ENCODE peak calls at places on chromosomes 16 and 17, in four cellular contexts. K is GM23248, Y is HCT116, E is cardiac muscle cell. W is an unnamed sample.

GRCh38 chr16:10601444-10602401 is 21.3 kb upstream of the EMP2 start:
- DNase-seq in Y (no peak), K (no peak), E (no peak), W (no peak)

GRCh38 chr16:67483731-67484525 is 581 bp upstream of the AGRP start:
- DNase-seq in K (no peak), Y (no peak), E (no peak), W (no peak)

GRCh38 chr16:89507219-89507833 is 877 bp upstream of the SPG7 start:
- DNase-seq in Y (no peak), E (no peak), K (peak; percentile 78), W (no peak)

GRCh38 chr17:72219136-72219823 is 98.5 kb downstream of the SOX9 start:
- DNase-seq in K (peak; percentile 17), Y (no peak), E (peak; percentile 21), W (no peak)

GRCh38 chr17:50872710-50873424 is 6.7 kb upstream of the TOB1 start:
- DNase-seq in E (peak; percentile 71), K (peak; percentile 85), Y (no peak), W (no peak)

GRCh38 chr16:56269276-56269675 is 78.0 kb downstream of the GNAO1 start:
- DNase-seq in Y (no peak), K (no peak), E (no peak), W (no peak)

GRCh38 chr16:280005-280421 is 378 bp upstream of the ARHGDIG start:
- DNase-seq in E (no peak), Y (no peak), K (no peak), W (no peak)

GRCh38 chr16:28292731-28293588 is 635 bp downstream of the SBK1 start:
- DNase-seq in Y (no peak), K (no peak), E (no peak), W (no peak)

GRCh38 chr16:70725912-70726828 is 40.3 kb upstream of the MTSS2 start:
- DNase-seq in Y (no peak), E (peak; percentile 59), K (no peak), W (no peak)

GRCh38 chr16:30535777-30536190 is 1.1 kb upstream of the ZNF747 start:
- DNase-seq in K (peak; percentile 86), Y (peak; percentile 31), E (peak; percentile 83), W (no peak)

GRCh38 chr17:83084621-83085056 is 5.2 kb downstream of the METRNL start:
- DNase-seq in K (peak; percentile 40), Y (no peak), E (no peak), W (no peak)

GRCh38 chr17:44044092-44044491 is 22.4 kb downstream of the LSM12 start:
- DNase-seq in Y (no peak), K (peak; percentile 85), E (peak; percentile 50), W (no peak)

GRCh38 chr17:82962163-82962720 is 117.2 kb upstream of the METRNL start:
- DNase-seq in Y (no peak), K (peak; percentile 74), E (peak; percentile 9), W (no peak)

GRCh38 chr17:41592601-41593305 is 6.1 kb upstream of the KRT14 start:
- DNase-seq in Y (no peak), K (no peak), E (no peak), W (no peak)

GRCh38 chr16:75287708-75288107 is 36.3 kb upstream of the BCAR1 start:
- DNase-seq in Y (no peak), K (no peak), E (no peak), W (no peak)

GRCh38 chr17:42201155-42201772 is 7.0 kb upstream of the GHDC start:
- DNase-seq in K (no peak), E (peak; percentile 21), Y (no peak), W (no peak)

GRCh38 chr16:46986896-46987295 is 13.4 kb upstream of the DNAJA2 start:
- DNase-seq in Y (no peak), K (no peak), E (no peak), W (no peak)

GRCh38 chr17:74777884-74778490 is 1.8 kb upstream of the NAT9 start:
- DNase-seq in E (peak; percentile 22), Y (no peak), K (no peak), W (no peak)

GRCh38 chr17:71405101-71405500 is 715.7 kb upstream of the SOX9 start:
- DNase-seq in K (no peak), E (no peak), Y (no peak), W (peak; percentile 94)

GRCh38 chr16:56995136-56995805 is 5.9 kb downstream of the NLRC5 start:
- DNase-seq in Y (no peak), K (no peak), E (no peak), W (no peak)

GRCh38 chr17:15123593-15124590 is 141.2 kb downstream of the PMP22 start:
- DNase-seq in Y (no peak), E (no peak), K (peak; percentile 85), W (no peak)

GRCh38 chr16:79186196-79186595 is 414.3 kb downstream of the MAF start:
- DNase-seq in Y (no peak), E (peak; percentile 25), K (no peak), W (no peak)

GRCh38 chr17:20028436-20028835 is 19.3 kb downstream of the SPECC1 start:
- DNase-seq in K (peak; percentile 20), Y (no peak), E (peak; percentile 68), W (no peak)

GRCh38 chr17:82813299-82814051 is 26.3 kb downstream of the ZNF750 start:
- DNase-seq in Y (no peak), E (no peak), K (no peak), W (no peak)

GRCh38 chr16:85856054-85856453 is 42.9 kb upstream of the IRF8 start:
- DNase-seq in K (no peak), E (no peak), Y (no peak), W (no peak)

GRCh38 chr17:38724337-38724988 is 5.7 kb upstream of the CISD3 start:
- DNase-seq in Y (no peak), K (no peak), E (no peak), W (no peak)

GRCh38 chr16:13983625-13984024 is 63.7 kb downstream of the ERCC4 start:
- DNase-seq in E (no peak), Y (no peak), K (no peak), W (no peak)

GRCh38 chr17:44759096-44759915 is 518 bp downstream of the ADAM11 start:
- DNase-seq in K (peak; percentile 46), Y (no peak), E (no peak), W (no peak)

GRCh38 chr17:7548585-7549400 is at the start of gene TNFSF12:
- DNase-seq in K (peak; percentile 66), E (peak; percentile 38), Y (no peak), W (no peak)

GRCh38 chr16:27458196-27458728 is 56.3 kb downstream of the IL21R start:
- DNase-seq in E (no peak), K (no peak), Y (no peak), W (peak; percentile 17)

GRCh38 chr17:869567-870530 is 87.7 kb downstream of the MRM3 start:
- DNase-seq in K (peak; percentile 94), Y (peak; percentile 72), E (peak; percentile 42), W (peak; percentile 85)

DNA sequence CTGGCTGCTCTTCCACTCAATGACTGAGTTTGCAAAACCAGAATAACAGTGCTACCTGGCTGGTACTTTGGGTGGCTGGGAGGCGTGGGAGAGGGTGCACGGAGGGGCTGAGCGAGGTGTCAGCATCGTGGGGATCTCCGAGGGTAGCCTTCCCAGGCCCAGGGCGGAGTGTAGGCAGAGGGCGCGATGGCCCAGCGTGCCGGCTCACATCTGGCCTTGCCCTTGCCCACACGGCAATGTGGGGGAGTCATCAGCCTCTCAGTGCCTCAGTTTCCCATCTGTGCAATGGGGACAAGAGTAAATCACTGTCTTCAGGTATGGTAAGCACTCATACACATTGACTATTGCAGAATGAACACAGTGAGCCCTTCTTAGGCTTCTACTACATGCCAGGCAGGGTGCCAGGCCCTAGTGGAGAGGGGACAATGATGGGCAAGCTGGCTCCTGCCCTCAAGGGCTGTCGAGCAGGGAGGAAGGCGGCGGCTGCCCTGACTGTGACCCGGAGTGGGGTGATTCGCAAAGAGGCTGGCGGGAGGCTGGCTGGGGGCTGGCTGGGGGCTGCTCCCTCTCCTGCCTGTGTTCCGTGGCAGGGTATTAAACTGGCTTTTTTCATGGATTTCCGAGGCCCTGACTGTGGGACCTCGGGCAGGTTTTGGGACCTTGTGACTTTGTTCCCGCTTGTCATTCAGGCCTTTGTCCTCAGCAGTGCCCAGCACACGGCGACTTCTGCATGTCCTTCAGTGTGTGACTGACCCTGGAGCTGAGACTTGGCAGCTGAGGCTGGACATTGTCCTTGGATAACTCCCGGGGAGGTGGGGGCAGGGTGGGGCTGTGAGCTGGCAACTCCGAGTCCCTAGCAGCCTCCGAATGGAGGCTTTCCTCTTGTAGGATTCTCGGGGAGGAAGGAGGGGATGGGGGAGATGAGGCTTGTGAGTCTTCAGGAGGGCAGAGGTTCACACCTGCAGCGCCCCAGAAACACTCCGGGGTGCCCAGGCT is 243.1 kb downstream of the SEC14L1 start:
- DNase-seq in E (no peak), K (peak; percentile 51), Y (no peak), W (no peak)
- H3K4me1 ChIP-seq in E (peaks cover 79% of the 10 kb centered on the region), K (peaks cover 57% of the 10 kb centered on the region), Y (peaks cover 5% of the 10 kb centered on the region), W (peaks cover 20% of the 10 kb centered on the region)

GRCh38 chr17:17548044-17548443 is 43.5 kb downstream of the PEMT start:
- DNase-seq in Y (no peak), K (no peak), E (no peak), W (no peak)

GRCh38 chr17:17545984-17546383 is 45.5 kb downstream of the PEMT start:
- DNase-seq in Y (no peak), E (no peak), K (no peak), W (no peak)

GRCh38 chr17:17545031-17545820 is 46.3 kb downstream of the PEMT start:
- DNase-seq in Y (no peak), E (peak; percentile 71), K (peak; percentile 77), W (no peak)

GRCh38 chr17:17546399-17547185 is 44.9 kb downstream of the PEMT start:
- DNase-seq in E (no peak), Y (no peak), K (no peak), W (no peak)

DNA sequence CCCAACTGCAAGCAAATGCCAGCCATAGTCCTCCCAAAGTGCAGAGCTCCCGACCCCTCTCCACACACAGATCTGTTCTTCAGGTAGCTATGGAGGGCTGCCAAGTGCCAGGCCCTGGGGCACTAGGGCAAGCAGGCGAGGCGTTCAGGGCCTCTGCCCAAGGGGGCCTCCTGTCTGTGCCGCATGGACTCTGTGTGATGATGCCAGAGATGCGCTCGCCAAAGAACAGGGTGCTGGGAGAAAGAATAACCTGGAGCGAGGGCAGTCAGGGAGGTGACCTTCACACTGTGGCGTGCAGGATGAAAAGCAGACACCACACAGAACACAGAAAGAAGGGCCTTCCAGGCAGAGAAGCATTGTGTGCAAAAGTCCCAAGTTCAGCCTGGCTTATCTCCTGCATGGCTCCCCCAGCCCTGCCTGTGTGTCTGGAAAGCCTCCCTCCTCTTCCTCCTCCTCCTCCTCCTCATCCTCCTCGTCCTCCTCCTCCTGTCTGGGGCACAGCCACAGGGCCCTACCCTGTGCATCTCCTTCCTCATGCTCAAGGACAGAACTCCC is 44.2 kb downstream of the PEMT start:
- DNase-seq in Y (no peak), K (no peak), E (no peak), W (no peak)
- H3K4me1 ChIP-seq in Y (no peaks in the 10 kb centered on the region), K (peaks cover 8% of the 10 kb centered on the region), E (peaks cover 54% of the 10 kb centered on the region), W (no peaks in the 10 kb centered on the region)

DNA sequence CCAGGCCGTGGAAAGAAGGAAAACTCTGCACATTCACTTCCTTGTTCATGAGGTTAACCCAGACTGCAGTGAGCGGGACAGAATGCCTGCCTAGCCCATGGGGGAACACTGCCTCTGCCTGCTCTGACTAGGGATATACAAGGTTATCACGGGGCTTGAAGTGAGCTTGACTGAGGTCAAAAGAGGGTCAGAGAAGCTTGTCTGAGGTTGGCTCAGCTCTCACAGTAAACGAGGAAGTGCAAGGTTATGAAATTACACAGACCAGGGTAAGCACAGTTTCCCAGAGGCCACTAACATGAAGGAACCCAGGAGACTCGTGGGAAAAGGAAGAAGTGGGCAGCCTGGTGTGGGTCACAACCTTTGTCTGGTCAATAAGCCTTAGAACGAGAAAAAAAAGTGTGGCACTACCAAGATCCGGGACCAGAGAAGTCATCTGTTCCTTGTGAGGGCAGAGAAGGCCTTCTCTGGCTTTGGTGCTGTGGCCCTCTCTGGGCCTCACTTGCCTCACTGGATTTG is 28.8 kb downstream of the HIC1 start:
- DNase-seq in E (no peak), K (no peak), Y (no peak), W (no peak)
- H3K4me1 ChIP-seq in E (peaks cover 63% of the 10 kb centered on the region), K (peaks cover 56% of the 10 kb centered on the region), Y (no peaks in the 10 kb centered on the region), W (peaks cover 28% of the 10 kb centered on the region)

GRCh38 chr16:66196770-66197169 is 169.7 kb upstream of the CDH5 start:
- DNase-seq in Y (no peak), K (no peak), E (no peak), W (no peak)
- H3K4me1 ChIP-seq in Y (no peaks in the 10 kb centered on the region), K (no peaks in the 10 kb centered on the region), E (no peaks in the 10 kb centered on the region), W (no peaks in the 10 kb centered on the region)

W was measured in keratinocyte.